ENCODE peak calls at places on chromosomes 2 and 18, in four cellular contexts. I is hippocampal formation; G is effector memory CD8-positive, alpha-beta T cell; X is activated CD4-positive, alpha-beta T cell treated with anti-CD3 and anti-CD28 coated beads, Interleukin-2, amount 50 U/mL, for 24 hours. N is an unnamed sample.

GRCh38 chr2:142445542-142445941 is 314.7 kb upstream of the LRP1B start:
- DNase-seq in I (no peak), G (no peak), X (no peak), N (no peak)

GRCh38 chr18:68797901-68798300 is at the start of gene CCDC102B:
- DNase-seq in I (no peak), G (no peak), X (no peak), N (peak; percentile 17)

GRCh38 chr2:74039611-74040010 is 54.9 kb downstream of the TET3 start:
- DNase-seq in I (no peak), G (no peak), X (no peak), N (no peak)

GRCh38 chr18:682833-683232 is 25.4 kb downstream of the TYMS start:
- DNase-seq in I (no peak), G (no peak), X (no peak), N (no peak)

GRCh38 chr18:35971661-35972196 is 750 bp upstream of the RMP24 start:
- DNase-seq in I (peak; percentile 56), G (no peak), X (no peak), N (no peak)

GRCh38 chr2:182713611-182714010 is 2.4 kb upstream of the DNAJC10 start:
- DNase-seq in I (peak; percentile 25), G (no peak), X (no peak), N (peak; percentile 19)

GRCh38 chr2:20224191-20224715 is 677 bp downstream of the SDC1 start:
- DNase-seq in I (no peak), G (no peak), X (no peak), N (no peak)

GRCh38 chr18:22439447-22439846 is 21.7 kb upstream of the CTAGE1 start:
- DNase-seq in I (no peak), G (no peak), X (no peak), N (peak; percentile 32)

GRCh38 chr2:221674446-221674845 is 102.3 kb upstream of the EPHA4 start:
- DNase-seq in I (no peak), G (no peak), X (no peak), N (no peak)

GRCh38 chr2:49351531-49351930 is 197.2 kb upstream of the FSHR start:
- DNase-seq in I (no peak), G (no peak), X (no peak), N (no peak)

GRCh38 chr2:188979119-188979729 is 5.1 kb downstream of the COL3A1 start:
- DNase-seq in I (no peak), G (no peak), X (no peak), N (peak; percentile 50)

GRCh38 chr18:62226047-62226446 is 39.0 kb downstream of the RELCH start:
- DNase-seq in I (no peak), G (no peak), X (no peak), N (no peak)

GRCh38 chr2:29398384-29399237 is 283.4 kb downstream of the CLIP4 start:
- DNase-seq in I (no peak), G (no peak), X (no peak), N (no peak)

GRCh38 chr18:653512-653911 is 3.9 kb upstream of the TYMS start:
- DNase-seq in I (no peak), G (no peak), X (no peak), N (no peak)

GRCh38 chr18:48441405-48441881 is 32.3 kb upstream of the ZBTB7C start:
- DNase-seq in I (no peak), G (no peak), X (no peak), N (peak; percentile 58)

GRCh38 chr2:133591164-133591563 is 22.9 kb upstream of the NCKAP5 start:
- DNase-seq in I (peak; percentile 84), G (no peak), X (no peak), N (peak; percentile 71)

GRCh38 chr2:137507237-137507636 is 457.0 kb upstream of the HNMT start:
- DNase-seq in I (no peak), G (no peak), X (no peak), N (no peak)

GRCh38 chr2:236354056-236354940 is 90.1 kb upstream of the ASB18 start:
- DNase-seq in I (no peak), G (no peak), X (no peak), N (no peak)

GRCh38 chr2:20692081-20692480 is 25.1 kb downstream of the GDF7 start:
- DNase-seq in I (no peak), G (no peak), X (no peak), N (no peak)

GRCh38 chr18:56836173-56836572 is 185.0 kb downstream of the WDR7 start:
- DNase-seq in I (no peak), G (no peak), X (no peak), N (no peak)

GRCh38 chr18:61676763-61677434 is 215.9 kb downstream of the RNF152 start:
- DNase-seq in I (no peak), G (no peak), X (no peak), N (peak; percentile 12)

GRCh38 chr2:196586511-196586991 is 53.0 kb upstream of the CCDC150 start:
- DNase-seq in I (peak; percentile 78), G (no peak), X (no peak), N (peak; percentile 84)

GRCh38 chr2:535222-535621 is 142.0 kb downstream of the TMEM18 start:
- DNase-seq in I (no peak), G (no peak), X (no peak), N (no peak)

GRCh38 chr2:138078153-138078552 is 113.9 kb downstream of the HNMT start:
- DNase-seq in I (peak; percentile 52), G (no peak), X (no peak), N (no peak)

GRCh38 chr2:65334714-65335113 is 97.7 kb downstream of the SPRED2 start:
- DNase-seq in I (no peak), G (no peak), X (no peak), N (no peak)

GRCh38 chr2:128798502-128799283 is 480.0 kb upstream of the HS6ST1 start:
- DNase-seq in I (no peak), G (no peak), X (no peak), N (no peak)

GRCh38 chr2:237998530-237998929 is 31.7 kb downstream of the UBE2F start:
- DNase-seq in I (no peak), G (no peak), X (peak; percentile 48), N (peak; percentile 83)

GRCh38 chr18:10304853-10305252 is 149.6 kb upstream of the APCDD1 start:
- DNase-seq in I (no peak), G (no peak), X (no peak), N (peak; percentile 68)

GRCh38 chr2:123098618-123099017 is 926.5 kb upstream of the CNTNAP5 start:
- DNase-seq in I (no peak), G (no peak), X (no peak), N (no peak)

GRCh38 chr2:40455661-40456060 is 3.8 kb upstream of the SLC8A1 start:
- DNase-seq in I (no peak), G (no peak), X (no peak), N (no peak)

N was measured in fibroblast of the aortic adventitia.